ENCODE peak calls at places on chromosome 10, in four cellular contexts. K, J, S and N are unnamed samples.

GRCh38 chr10:69383485-69384089 is 33.1 kb downstream of the TACR2 start:
- DNase-seq in S (no peak), K (no peak), J (peak; percentile 46), N (no peak)

GRCh38 chr10:79200346-79200745 is 131.6 kb downstream of the ZMIZ1 start:
- DNase-seq in K (no peak), S (no peak), J (no peak), N (no peak)

GRCh38 chr10:132862485-132863420 is 76.8 kb upstream of the NKX6-2 start:
- DNase-seq in K (no peak), J (peak; percentile 13), S (no peak), N (no peak)

GRCh38 chr10:14923972-14924371 is 29.9 kb downstream of the DCLRE1C start:
- DNase-seq in J (no peak), S (no peak), K (no peak), N (no peak)

GRCh38 chr10:98963608-98964007 is 272.0 kb downstream of the HPSE2 start:
- DNase-seq in K (no peak), S (no peak), J (no peak), N (no peak)

GRCh38 chr10:103622286-103622685 is 128.8 kb downstream of the NEURL1 start:
- DNase-seq in J (no peak), K (no peak), S (no peak), N (no peak)

GRCh38 chr10:110860576-110861241 is 11.0 kb upstream of the PDCD4 start:
- DNase-seq in S (peak; percentile 82), J (no peak), K (no peak), N (no peak)

GRCh38 chr10:118763202-118763988 is 8.6 kb upstream of the CACUL1 start:
- DNase-seq in J (no peak), K (no peak), S (no peak), N (no peak)

GRCh38 chr10:56653289-56653688 is 292.2 kb upstream of the ZWINT start:
- DNase-seq in K (no peak), S (no peak), J (no peak), N (no peak)

GRCh38 chr10:7478727-7479457 is 68.1 kb upstream of the SFMBT2 start:
- DNase-seq in K (no peak), J (no peak), S (no peak), N (no peak)

GRCh38 chr10:23556727-23557440 is 118.0 kb downstream of the OTUD1 start:
- DNase-seq in K (no peak), S (no peak), J (no peak), N (no peak)

GRCh38 chr10:88122571-88122970 is 259.1 kb downstream of the PTEN start:
- DNase-seq in K (no peak), J (no peak), S (no peak), N (no peak)

GRCh38 chr10:88118769-88119559 is 255.5 kb downstream of the PTEN start:
- DNase-seq in J (no peak), K (no peak), S (no peak), N (no peak)

GRCh38 chr10:88120075-88120474 is 256.6 kb downstream of the PTEN start:
- DNase-seq in J (no peak), S (no peak), K (no peak), N (no peak)

GRCh38 chr10:88122145-88122544 is 258.7 kb downstream of the PTEN start:
- DNase-seq in K (no peak), J (no peak), S (no peak), N (no peak)

GRCh38 chr10:88120599-88121333 is 257.3 kb downstream of the PTEN start:
- DNase-seq in J (no peak), K (no peak), S (no peak), N (no peak)
- H3K4me3 ChIP-seq in J (no peak overlapping the region), K (no peak overlapping the region), S (no peak overlapping the region), N (peak overlapping the region; percentile 9)

GRCh38 chr10:97131041-97131659 is 54.6 kb downstream of the SLIT1 start:
- DNase-seq in J (no peak), K (no peak), S (no peak), N (no peak)
- H3K4me3 ChIP-seq in J (no peak overlapping the region), K (no peak overlapping the region), S (no peak overlapping the region), N (no peak overlapping the region)

GRCh38 chr10:32954545-32955298 is 3.3 kb downstream of the ITGB1 start:
- DNase-seq in S (no peak), K (no peak), J (no peak), N (no peak)
- H3K4me3 ChIP-seq in S (peak overlapping the region; percentile 80), K (no peak overlapping the region), J (peak overlapping the region; percentile 97), N (no peak overlapping the region)

GRCh38 chr10:130438861-130439260 is 302.7 kb downstream of the GLRX3 start:
- DNase-seq in S (no peak), K (no peak), J (no peak), N (no peak)

GRCh38 chr10:130441041-130441440 is 304.9 kb downstream of the GLRX3 start:
- DNase-seq in K (no peak), S (no peak), J (no peak), N (no peak)

GRCh38 chr10:130440494-130440893 is 304.3 kb downstream of the GLRX3 start:
- DNase-seq in J (no peak), K (no peak), S (no peak), N (no peak)

GRCh38 chr10:130436633-130437032 is 300.4 kb downstream of the GLRX3 start:
- DNase-seq in J (no peak), S (no peak), K (no peak), N (no peak)

DNA sequence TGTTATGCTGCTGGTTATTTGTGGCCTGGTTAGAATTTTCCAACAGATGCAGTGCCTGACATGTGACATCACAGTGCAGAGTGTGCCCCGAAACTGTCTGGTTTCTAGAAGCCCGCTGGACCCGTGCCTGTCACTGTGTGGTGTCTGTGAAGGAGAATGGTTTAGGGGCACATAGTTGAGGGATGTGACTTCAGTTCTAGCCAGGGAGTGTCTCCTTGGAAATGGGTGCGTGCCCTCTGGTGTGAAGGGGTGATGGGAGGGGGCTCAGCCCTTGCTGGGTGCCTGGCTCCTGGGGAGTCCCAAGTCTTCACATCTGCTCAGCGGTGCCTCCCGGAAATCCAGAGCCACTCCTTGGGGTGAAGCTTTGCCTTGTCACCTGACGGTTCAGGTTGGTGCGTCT is 303.6 kb downstream of the GLRX3 start:
- DNase-seq in K (no peak), J (no peak), S (no peak), N (no peak)
- H3K4me3 ChIP-seq in K (no peak overlapping the region), J (no peak overlapping the region), S (no peak overlapping the region), N (no peak overlapping the region)

GRCh38 chr10:58508316-58508715 is 4.4 kb upstream of the BICC1 start:
- DNase-seq in K (no peak), S (no peak), J (no peak), N (no peak)
- H3K4me3 ChIP-seq in K (no peak overlapping the region), S (no peak overlapping the region), J (no peak overlapping the region), N (no peak overlapping the region)

GRCh38 chr10:29720149-29720548 is 85.4 kb upstream of the SVIL start:
- DNase-seq in K (no peak), S (no peak), J (no peak), N (no peak)
- H3K4me3 ChIP-seq in K (no peak overlapping the region), S (no peak overlapping the region), J (no peak overlapping the region), N (no peak overlapping the region)

DNA sequence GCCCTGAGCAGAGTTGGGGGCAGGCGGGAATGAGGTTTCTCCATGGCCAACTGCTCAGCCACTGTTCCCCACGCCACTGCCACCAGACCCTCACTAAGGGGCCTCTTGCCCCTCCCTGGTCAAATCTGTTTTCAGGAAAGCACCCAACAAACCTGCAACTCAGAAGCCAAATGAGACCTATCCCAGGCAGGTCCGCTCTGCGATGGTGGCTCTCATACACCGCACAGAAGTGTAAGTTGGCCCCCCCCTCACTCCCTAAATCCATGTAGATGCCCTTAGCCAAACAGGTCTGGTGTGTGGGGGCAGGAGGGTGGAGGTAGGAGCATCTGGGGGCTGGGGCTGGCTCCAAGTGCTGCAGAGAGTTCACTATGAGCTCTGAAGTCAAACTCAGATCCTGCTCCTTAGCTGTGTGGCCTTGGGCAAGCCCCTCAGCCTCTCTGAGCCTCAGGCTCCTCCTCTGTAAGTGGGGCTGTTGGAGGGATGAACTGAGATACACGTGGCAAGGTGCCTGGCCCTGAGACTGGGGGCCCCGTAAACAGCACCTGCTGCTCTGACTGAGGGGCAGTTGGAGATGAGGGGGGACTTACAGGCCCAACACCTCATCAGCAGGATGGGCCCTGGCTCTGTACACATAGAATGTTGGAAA is 1.1 kb downstream of the MMRN2 start:
- DNase-seq in S (no peak), J (no peak), K (no peak), N (no peak)
- H3K4me3 ChIP-seq in S (no peak overlapping the region), J (peak overlapping the region; percentile 68), K (no peak overlapping the region), N (no peak overlapping the region)

GRCh38 chr10:93208717-93209464 is 135.2 kb downstream of the CYP26A1 start:
- DNase-seq in S (no peak), K (no peak), J (no peak), N (no peak)
- H3K4me3 ChIP-seq in S (no peak overlapping the region), K (no peak overlapping the region), J (no peak overlapping the region), N (no peak overlapping the region)

DNA sequence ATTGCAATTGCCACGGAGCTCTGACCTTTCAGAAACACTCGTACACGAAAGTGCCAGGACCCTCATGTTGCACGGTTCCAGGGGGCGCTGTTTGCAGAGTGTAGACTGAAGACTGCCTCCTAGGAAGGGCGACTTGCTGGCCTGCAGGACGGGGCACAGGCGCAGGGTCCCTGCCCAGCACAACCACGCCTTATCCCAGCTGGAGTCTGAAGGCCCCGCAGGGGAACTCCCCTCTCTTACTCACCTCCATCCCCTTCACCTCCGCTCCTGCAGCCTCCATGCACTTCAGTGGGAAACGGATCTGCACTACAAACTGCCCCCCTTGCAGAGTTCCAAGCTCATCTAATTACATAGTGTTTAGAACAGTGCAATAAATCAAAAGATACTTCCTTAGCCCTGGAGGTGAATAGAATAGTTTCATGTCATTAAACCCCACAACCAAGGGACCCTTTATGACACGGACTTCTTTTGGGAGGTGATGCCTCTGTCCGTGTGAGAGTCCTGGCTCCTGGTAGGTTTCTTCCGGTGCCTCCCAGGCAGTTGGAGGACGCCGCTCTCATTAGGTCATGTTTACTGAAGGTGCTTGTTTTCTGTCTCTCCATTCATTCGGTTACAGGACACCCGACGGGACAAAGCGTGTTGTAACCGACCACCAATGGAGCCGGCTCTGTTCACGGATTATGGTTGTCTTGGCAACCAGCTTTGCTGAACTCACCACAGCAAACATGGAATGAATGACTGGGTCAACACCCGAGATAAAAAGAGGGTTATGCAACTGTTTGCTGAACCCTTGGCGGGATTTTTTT is 262.2 kb downstream of the BAMBI start:
- DNase-seq in J (peak; percentile 39), S (no peak), K (peak; percentile 96), N (no peak)
- H3K4me3 ChIP-seq in J (no peak overlapping the region), S (no peak overlapping the region), K (no peak overlapping the region), N (no peak overlapping the region)

GRCh38 chr10:11700539-11700938 is 41.6 kb upstream of the ECHDC3 start:
- DNase-seq in S (no peak), K (no peak), J (no peak), N (no peak)

GRCh38 chr10:11698691-11699545 is 43.3 kb upstream of the ECHDC3 start:
- DNase-seq in S (no peak), J (no peak), K (no peak), N (no peak)

GRCh38 chr10:11697718-11698527 is 44.3 kb upstream of the ECHDC3 start:
- DNase-seq in J (no peak), S (no peak), K (no peak), N (no peak)

GRCh38 chr10:11701451-11702095 is 40.6 kb upstream of the ECHDC3 start:
- DNase-seq in S (no peak), J (no peak), K (no peak), N (no peak)

GRCh38 chr10:11699546-11700097 is 42.6 kb upstream of the ECHDC3 start:
- DNase-seq in K (no peak), S (no peak), J (no peak), N (no peak)
- H3K4me3 ChIP-seq in K (no peak overlapping the region), S (no peak overlapping the region), J (no peak overlapping the region), N (no peak overlapping the region)